ENCODE peak calls at places on chromosomes 1 and 21, in five cellular contexts. I, W, B, N and G are unnamed samples. For H3K4me1, the result is how much of the 10 kb centered on the place peaks cover.

GRCh38 chr1:173489149-173489600 is 12.0 kb downstream of the PRDX6 start:
- DNase-seq in I (no peak), W (peak), B (no peak), N (no peak), G (no peak)

GRCh38 chr1:40317394-40318074 is 448 bp upstream of the COL9A2 start:
- DNase-seq in I (no peak), W (no peak), B (no peak), N (no peak), G (no peak)

GRCh38 chr1:170410391-170411146 is 121.4 kb upstream of the GORAB start:
- DNase-seq in I (no peak), W (no peak), B (no peak), N (no peak), G (no peak)

GRCh38 chr1:171346866-171347265 is 32.9 kb downstream of the FMO4 start:
- DNase-seq in I (no peak), W (no peak), B (no peak), N (no peak), G (no peak)

GRCh38 chr21:38948377-38948776 is 142.6 kb downstream of the ETS2 start:
- DNase-seq in I (no peak), W (no peak), B (no peak), N (no peak), G (no peak)

GRCh38 chr1:170959385-170959784 is 24.1 kb downstream of the MROH9 start:
- DNase-seq in I (no peak), W (no peak), B (no peak), N (no peak), G (no peak)

GRCh38 chr1:17922833-17923232 is 167.7 kb downstream of the ACTL8 start:
- DNase-seq in I (no peak), W (peak), B (no peak), N (peak), G (peak)

GRCh38 chr21:42465008-42465878 is 30.8 kb downstream of the RSPH1 start:
- DNase-seq in I (no peak), W (no peak), B (peak), N (no peak), G (no peak)

GRCh38 chr1:5485968-5486665 is 506.1 kb downstream of the NPHP4 start:
- DNase-seq in I (peak), W (no peak), B (no peak), N (no peak), G (no peak)

GRCh38 chr1:71414229-71414628 is 333.4 kb upstream of the ZRANB2 start:
- DNase-seq in I (no peak), W (no peak), B (no peak), N (no peak), G (no peak)

GRCh38 chr1:68359045-68359444 is 90.7 kb downstream of the RPE65 start:
- DNase-seq in I (no peak), W (no peak), B (no peak), N (no peak), G (no peak)

GRCh38 chr1:109787845-109788605 is 24.3 kb upstream of the EPS8L3 start:
- DNase-seq in I (no peak), W (no peak), B (peak), N (no peak), G (no peak)

GRCh38 chr1:29243023-29243862 is 6.9 kb downstream of the PTPRU start:
- DNase-seq in I (no peak), W (no peak), B (no peak), N (no peak), G (no peak)

GRCh38 chr1:82978461-82979324 is 1020.2 kb downstream of the TTLL7 start:
- DNase-seq in I (no peak), W (no peak), B (no peak), N (no peak), G (no peak)

GRCh38 chr1:29786791-29787732 is 550.7 kb downstream of the PTPRU start:
- DNase-seq in I (no peak), W (no peak), B (no peak), N (no peak), G (no peak)

GRCh38 chr1:246281639-246282038 is 225.4 kb downstream of the SMYD3 start:
- DNase-seq in I (no peak), W (no peak), B (no peak), N (no peak), G (no peak)

GRCh38 chr1:41343790-41344679 is 17.2 kb upstream of the FOXO6 start:
- DNase-seq in I (no peak), W (no peak), B (peak), N (no peak), G (no peak)

GRCh38 chr1:212692774-212693644 is 6.6 kb downstream of the BATF3 start:
- DNase-seq in I (no peak), W (no peak), B (no peak), N (no peak), G (no peak)

GRCh38 chr1:19439464-19440171 is 45.7 kb downstream of the CAPZB start:
- DNase-seq in I (peak), W (no peak), B (no peak), N (no peak), G (peak)

GRCh38 chr1:70043806-70044205 is 161.6 kb downstream of the LRRC40 start:
- DNase-seq in I (peak), W (no peak), B (no peak), N (no peak), G (no peak)

GRCh38 chr1:22238356-22239224 is 95.7 kb upstream of the WNT4 start:
- DNase-seq in I (no peak), W (no peak), B (no peak), N (no peak), G (no peak)

GRCh38 chr1:32204943-32205361 is 519 bp upstream of the IQCC start:
- DNase-seq in I (no peak), W (no peak), B (no peak), N (no peak), G (no peak)

GRCh38 chr1:31207590-31207989 is 32.1 kb downstream of the NKAIN1 start:
- DNase-seq in I (no peak), W (no peak), B (no peak), N (no peak), G (no peak)

GRCh38 chr21:44049182-44049581 is 37.1 kb downstream of the TRAPPC10 start:
- DNase-seq in I (peak), W (no peak), B (no peak), N (no peak), G (no peak)

GRCh38 chr1:72724951-72725863 is 442.9 kb upstream of the NEGR1 start:
- DNase-seq in I (peak), W (no peak), B (no peak), N (peak), G (no peak)

GRCh38 chr1:187409341-187409740 is 580.6 kb downstream of the PLA2G4A start:
- DNase-seq in I (no peak), W (no peak), B (no peak), N (no peak), G (no peak)

GRCh38 chr1:184051138-184051484 is 419 bp upstream of the TSEN15 start:
- DNase-seq in I (peak), W (no peak), B (no peak), N (no peak), G (no peak)

DNA sequence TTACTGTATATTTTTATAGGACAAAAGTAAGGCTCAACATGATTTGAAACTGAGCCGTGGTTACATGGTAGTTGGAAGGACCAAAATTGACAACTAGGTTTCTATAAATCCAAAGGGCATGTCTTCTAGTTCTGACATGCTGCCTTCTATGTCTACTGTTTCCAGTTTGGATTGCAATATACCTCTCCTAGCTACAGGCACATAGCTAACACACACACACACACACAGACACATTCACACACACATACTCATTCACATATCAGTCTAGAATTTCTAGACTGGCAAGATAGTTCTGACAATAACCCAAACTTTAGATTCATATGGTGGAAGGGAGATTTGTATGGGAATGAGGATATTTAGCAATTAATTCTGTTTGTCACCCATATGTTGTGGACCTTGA is 544.8 kb upstream of the CAMK1G start:
- DNase-seq in I (no peak), W (no peak), B (no peak), N (no peak), G (no peak)
- H3K4me1 ChIP-seq in I (under half), W (under half), B (under half), N (under half), G (under half)

GRCh38 chr21:45994086-45994661 is 12.6 kb downstream of the COL6A1 start:
- DNase-seq in I (peak), W (no peak), B (peak), N (no peak), G (no peak)
- H3K4me1 ChIP-seq in I (under half), W (under half), B (under half), N (under half), G (under half)

DNA sequence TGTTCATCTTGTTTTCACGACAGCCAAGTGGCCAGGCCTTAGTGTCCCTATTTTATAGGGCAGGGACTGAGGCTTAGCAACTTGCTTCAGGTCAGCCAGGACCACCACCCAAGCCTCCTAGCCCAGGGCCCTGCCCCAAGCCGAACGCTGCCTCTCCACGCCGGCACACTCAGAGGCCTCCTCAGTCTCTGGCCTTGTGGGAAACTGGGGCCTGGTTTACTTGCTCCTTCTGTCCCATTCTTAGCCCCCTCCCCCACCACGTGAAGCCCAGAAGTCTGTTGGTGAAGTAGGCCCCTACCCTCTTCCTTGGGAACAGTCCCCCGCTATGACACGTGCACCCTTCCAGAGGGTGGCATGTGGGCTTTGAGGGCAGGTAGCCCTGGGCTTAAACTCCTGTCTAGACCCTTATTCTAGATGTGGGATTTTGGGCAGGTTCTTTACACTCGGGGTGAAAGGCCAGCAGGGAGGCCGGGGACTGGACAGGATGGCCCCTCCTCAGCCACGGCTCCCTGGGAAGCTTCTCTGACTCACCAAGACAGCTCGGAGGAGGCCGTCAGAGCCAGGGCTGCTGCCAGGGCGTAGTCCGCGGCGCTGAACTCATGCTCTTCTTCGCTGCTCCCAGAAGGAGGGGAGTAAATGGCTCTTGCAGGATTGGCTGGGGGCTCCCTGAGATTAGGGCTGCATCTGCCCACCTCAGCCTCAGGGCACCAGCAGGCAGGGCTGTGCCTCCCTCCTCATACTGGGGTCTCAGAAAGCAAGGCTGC is 4.3 kb downstream of the MYOM3 start:
- DNase-seq in I (no peak), W (no peak), B (no peak), N (no peak), G (no peak)
- H3K4me1 ChIP-seq in I (under half), W (under half), B (under half), N (under half), G (under half)

GRCh38 chr1:201696217-201696761 is 132.7 kb upstream of the IPO9 start:
- DNase-seq in I (peak), W (no peak), B (peak), N (no peak), G (no peak)
- H3K4me1 ChIP-seq in I (under half), W (under half), B (under half), N (under half), G (under half)

GRCh38 chr1:67336783-67337182 is 29.1 kb downstream of the IL12RB2 start:
- DNase-seq in I (no peak), W (no peak), B (no peak), N (no peak), G (peak)
- H3K4me1 ChIP-seq in I (under half), W (under half), B (under half), N (under half), G (under half)

DNA sequence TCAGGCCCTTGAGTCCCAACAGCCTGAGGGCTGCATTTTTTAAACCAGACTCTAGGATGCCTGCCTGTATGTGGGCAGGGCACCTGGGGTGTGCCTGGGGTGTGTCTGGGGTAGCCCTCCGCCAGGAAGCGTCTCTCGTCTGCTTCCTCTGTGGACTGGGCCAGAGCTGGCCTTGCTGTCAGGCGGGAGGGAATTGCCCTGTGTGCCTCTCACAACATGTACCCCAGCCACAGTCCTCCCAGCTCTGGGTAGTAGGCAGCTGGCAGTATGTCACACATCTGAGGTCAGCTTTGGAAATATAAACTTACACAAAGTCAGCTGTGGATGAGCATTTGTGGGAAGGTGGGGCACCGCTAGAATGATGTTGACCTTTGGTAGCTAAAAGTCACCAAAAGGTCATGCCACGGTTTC is 13.0 kb downstream of the TRAF5 start:
- DNase-seq in I (no peak), W (no peak), B (no peak), N (no peak), G (no peak)
- H3K4me1 ChIP-seq in I (under half), W (under half), B (under half), N (under half), G (half or more)

GRCh38 chr1:66353207-66353606 is 180.7 kb upstream of the SGIP1 start:
- DNase-seq in I (no peak), W (no peak), B (no peak), N (peak), G (no peak)

GRCh38 chr1:66351474-66351873 is 182.5 kb upstream of the SGIP1 start:
- DNase-seq in I (no peak), W (no peak), B (no peak), N (no peak), G (no peak)

GRCh38 chr1:66354311-66354922 is 179.5 kb upstream of the SGIP1 start:
- DNase-seq in I (no peak), W (peak), B (no peak), N (no peak), G (no peak)

GRCh38 chr1:66351913-66352312 is 182.0 kb upstream of the SGIP1 start:
- DNase-seq in I (no peak), W (no peak), B (no peak), N (no peak), G (peak)

GRCh38 chr1:66352783-66353182 is 181.2 kb upstream of the SGIP1 start:
- DNase-seq in I (no peak), W (no peak), B (no peak), N (no peak), G (no peak)
- H3K4me1 ChIP-seq in I (under half), W (under half), B (under half), N (under half), G (half or more)